ENCODE peak calls at places on chromosomes 11 and 22, in seven cellular contexts. One of them, this sample, is unnamed.

GRCh38 chr11:68825603-68826002 is 16.1 kb downstream of the CPT1A start:
- DNase-seq in NB4: peak; percentile 79
- DNase-seq in right atrium auricular region: no peak
- DNase-seq in psoas muscle: no peak
- DNase-seq in mesendoderm: peak; percentile 55
- DNase-seq in AG10803: no peak
- DNase-seq in skeletal muscle cell: no peak
- DNase-seq in this sample: no peak

GRCh38 chr22:24379536-24379935 is 47.9 kb upstream of the ADORA2A start:
- DNase-seq in NB4: no peak
- DNase-seq in right atrium auricular region: no peak
- DNase-seq in psoas muscle: no peak
- DNase-seq in mesendoderm: no peak
- DNase-seq in AG10803: no peak
- DNase-seq in skeletal muscle cell: no peak
- DNase-seq in this sample: no peak

GRCh38 chr11:119067371-119068222 is at the start of gene VPS11:
- DNase-seq in NB4: peak; percentile 99
- DNase-seq in right atrium auricular region: peak; percentile 98
- DNase-seq in psoas muscle: peak; percentile 99
- DNase-seq in mesendoderm: peak; percentile 97
- DNase-seq in AG10803: peak; percentile 94
- DNase-seq in skeletal muscle cell: peak; percentile 78
- DNase-seq in this sample: peak; percentile 92

GRCh38 chr11:133386262-133386661 is 146.0 kb downstream of the OPCML start:
- DNase-seq in NB4: peak; percentile 52
- DNase-seq in right atrium auricular region: no peak
- DNase-seq in psoas muscle: no peak
- DNase-seq in mesendoderm: no peak
- DNase-seq in AG10803: no peak
- DNase-seq in skeletal muscle cell: no peak
- DNase-seq in this sample: no peak

GRCh38 chr22:37675930-37676571 is 615 bp downstream of the LGALS1 start:
- DNase-seq in NB4: peak; percentile 62
- DNase-seq in right atrium auricular region: no peak
- DNase-seq in psoas muscle: peak; percentile 77
- DNase-seq in mesendoderm: no peak
- DNase-seq in AG10803: peak; percentile 28
- DNase-seq in skeletal muscle cell: no peak
- DNase-seq in this sample: no peak

GRCh38 chr22:44155115-44155514 is 25.6 kb upstream of the PARVG start:
- DNase-seq in NB4: peak; percentile 92
- DNase-seq in right atrium auricular region: no peak
- DNase-seq in psoas muscle: no peak
- DNase-seq in mesendoderm: no peak
- DNase-seq in AG10803: no peak
- DNase-seq in skeletal muscle cell: no peak
- DNase-seq in this sample: no peak

GRCh38 chr11:19868281-19868821 is 155.7 kb downstream of the NAV2 start:
- DNase-seq in NB4: peak; percentile 2
- DNase-seq in right atrium auricular region: peak; percentile 72
- DNase-seq in psoas muscle: peak; percentile 55
- DNase-seq in mesendoderm: peak; percentile 32
- DNase-seq in AG10803: peak; percentile 93
- DNase-seq in skeletal muscle cell: peak; percentile 83
- DNase-seq in this sample: peak; percentile 21

GRCh38 chr11:128346808-128347207 is 240.6 kb downstream of the ETS1 start:
- DNase-seq in NB4: no peak
- DNase-seq in right atrium auricular region: no peak
- DNase-seq in psoas muscle: no peak
- DNase-seq in mesendoderm: no peak
- DNase-seq in AG10803: no peak
- DNase-seq in skeletal muscle cell: no peak
- DNase-seq in this sample: no peak

GRCh38 chr11:15720460-15720859 is 605.7 kb downstream of the INSC start:
- DNase-seq in NB4: no peak
- DNase-seq in right atrium auricular region: no peak
- DNase-seq in psoas muscle: no peak
- DNase-seq in mesendoderm: no peak
- DNase-seq in AG10803: no peak
- DNase-seq in skeletal muscle cell: peak; percentile 23
- DNase-seq in this sample: no peak

GRCh38 chr11:134527382-134528243 is 115.6 kb upstream of the B3GAT1 start:
- DNase-seq in NB4: no peak
- DNase-seq in right atrium auricular region: no peak
- DNase-seq in psoas muscle: no peak
- DNase-seq in mesendoderm: no peak
- DNase-seq in AG10803: no peak
- DNase-seq in skeletal muscle cell: no peak
- DNase-seq in this sample: no peak

GRCh38 chr11:2150206-2150847 is 10.7 kb downstream of the INS start:
- DNase-seq in NB4: peak; percentile 58
- DNase-seq in right atrium auricular region: no peak
- DNase-seq in psoas muscle: no peak
- DNase-seq in mesendoderm: peak; percentile 80
- DNase-seq in AG10803: peak; percentile 47
- DNase-seq in skeletal muscle cell: peak; percentile 25
- DNase-seq in this sample: peak; percentile 10

GRCh38 chr11:109697140-109697843 is 275.3 kb downstream of the C11orf87 start:
- DNase-seq in NB4: peak; percentile 59
- DNase-seq in right atrium auricular region: no peak
- DNase-seq in psoas muscle: no peak
- DNase-seq in mesendoderm: peak; percentile 82
- DNase-seq in AG10803: peak; percentile 58
- DNase-seq in skeletal muscle cell: no peak
- DNase-seq in this sample: peak; percentile 15

GRCh38 chr11:19931141-19931767 is 218.6 kb downstream of the NAV2 start:
- DNase-seq in NB4: no peak
- DNase-seq in right atrium auricular region: no peak
- DNase-seq in psoas muscle: no peak
- DNase-seq in mesendoderm: no peak
- DNase-seq in AG10803: peak; percentile 85
- DNase-seq in skeletal muscle cell: no peak
- DNase-seq in this sample: no peak

GRCh38 chr11:117796456-117797428 is at the start of gene DSCAML1:
- DNase-seq in NB4: peak; percentile 38
- DNase-seq in right atrium auricular region: no peak
- DNase-seq in psoas muscle: no peak
- DNase-seq in mesendoderm: peak; percentile 27
- DNase-seq in AG10803: no peak
- DNase-seq in skeletal muscle cell: no peak
- DNase-seq in this sample: no peak

DNA sequence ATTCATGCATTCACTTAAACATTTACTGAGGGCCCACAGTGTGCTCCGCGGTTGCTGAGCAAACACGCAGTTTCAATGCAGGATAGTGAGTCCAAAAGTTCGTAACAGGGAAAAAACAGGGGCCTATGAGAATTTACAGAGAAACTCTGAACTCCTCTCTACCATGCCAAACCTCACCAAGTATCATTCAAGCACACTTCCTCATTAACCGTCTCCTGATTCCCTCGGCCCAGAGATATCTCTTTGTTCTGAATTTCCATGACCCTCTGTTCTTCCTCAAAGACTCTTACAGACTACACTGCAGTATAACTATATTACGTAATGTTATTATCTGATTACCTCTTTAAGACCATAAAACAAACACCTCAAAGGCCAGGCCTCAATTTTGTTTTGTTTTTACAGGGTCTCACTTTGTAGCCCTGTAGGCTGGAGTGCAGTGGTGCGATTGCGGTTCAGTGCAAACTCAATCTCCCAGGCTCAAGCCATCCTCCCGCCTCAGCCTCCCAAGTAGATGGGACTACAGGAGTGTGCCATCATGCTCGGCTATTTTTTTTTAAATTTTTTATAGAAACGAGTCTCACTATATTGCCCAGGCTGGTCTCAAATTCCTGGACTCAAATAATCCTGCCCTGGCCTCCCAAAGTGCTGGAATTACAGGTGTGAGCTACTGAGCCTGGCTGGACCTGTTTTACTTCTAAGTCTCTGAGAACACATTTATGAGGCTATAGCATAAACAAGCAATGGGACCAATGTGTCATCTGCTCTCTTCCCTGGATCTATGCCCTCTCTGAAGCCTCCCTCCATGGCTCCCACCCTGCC is 3.6 kb downstream of the HPS4 start:
- DNase-seq in NB4: peak; percentile 65
- DNase-seq in right atrium auricular region: no peak
- DNase-seq in psoas muscle: no peak
- DNase-seq in mesendoderm: no peak
- DNase-seq in AG10803: no peak
- DNase-seq in skeletal muscle cell: no peak
- DNase-seq in this sample: no peak
- H3K4me3 ChIP-seq in NB4: peak overlapping the region; percentile 76
- H3K4me3 ChIP-seq in right atrium auricular region: peak overlapping the region; percentile 13
- H3K4me3 ChIP-seq in psoas muscle: peak overlapping the region; percentile 99
- H3K4me3 ChIP-seq in mesendoderm: no peak overlapping the region
- H3K4me3 ChIP-seq in AG10803: no peak overlapping the region
- H3K4me3 ChIP-seq in skeletal muscle cell: no peak overlapping the region
- H3K4me3 ChIP-seq in this sample: no peak overlapping the region

DNA sequence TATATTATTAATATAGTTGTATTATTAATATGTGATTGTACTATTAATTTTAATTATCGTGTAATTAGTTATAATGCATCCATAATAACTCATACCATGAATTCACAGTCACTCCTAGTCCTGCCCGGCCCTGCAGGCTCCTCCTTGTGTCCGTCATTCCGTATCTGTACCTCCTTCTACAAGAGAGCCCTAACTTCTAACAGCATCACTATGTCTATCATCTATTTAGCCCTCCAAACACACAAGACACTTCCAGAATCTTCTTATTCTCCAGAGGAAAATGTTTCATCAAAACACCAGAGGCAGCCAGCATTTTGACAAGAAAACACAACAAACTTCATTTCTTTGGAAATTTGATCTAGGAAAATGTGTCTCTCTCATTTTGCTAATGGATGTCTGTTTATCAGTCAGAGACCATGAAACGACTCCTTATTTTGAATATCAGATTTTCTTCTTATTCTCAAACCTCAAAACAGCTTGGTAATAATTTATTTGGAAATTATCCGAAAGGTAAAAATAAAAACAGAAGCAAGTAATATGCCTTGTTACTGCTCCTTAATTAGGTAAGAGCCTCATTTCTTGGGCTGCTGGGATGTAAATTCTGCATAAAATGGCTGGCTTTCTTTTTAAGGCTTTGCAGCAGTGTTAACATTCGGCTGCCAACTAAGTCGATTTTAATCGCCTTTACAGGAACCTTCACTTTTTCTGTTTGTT is 23.1 kb upstream of the SEPTIN5 start:
- DNase-seq in NB4: no peak
- DNase-seq in right atrium auricular region: no peak
- DNase-seq in psoas muscle: no peak
- DNase-seq in mesendoderm: no peak
- DNase-seq in AG10803: no peak
- DNase-seq in skeletal muscle cell: no peak
- DNase-seq in this sample: no peak
- H3K4me3 ChIP-seq in NB4: no peak overlapping the region
- H3K4me3 ChIP-seq in right atrium auricular region: peak overlapping the region; percentile 11
- H3K4me3 ChIP-seq in psoas muscle: peak overlapping the region; percentile 25
- H3K4me3 ChIP-seq in mesendoderm: no peak overlapping the region
- H3K4me3 ChIP-seq in AG10803: peak overlapping the region; percentile 14
- H3K4me3 ChIP-seq in skeletal muscle cell: peak overlapping the region; percentile 25
- H3K4me3 ChIP-seq in this sample: peak overlapping the region; percentile 45

GRCh38 chr11:48019597-48019996 is 39.2 kb downstream of the PTPRJ start:
- DNase-seq in NB4: no peak
- DNase-seq in right atrium auricular region: no peak
- DNase-seq in psoas muscle: no peak
- DNase-seq in mesendoderm: no peak
- DNase-seq in AG10803: no peak
- DNase-seq in skeletal muscle cell: no peak
- DNase-seq in this sample: no peak
- H3K4me3 ChIP-seq in NB4: peak overlapping the region; percentile 46
- H3K4me3 ChIP-seq in right atrium auricular region: no peak overlapping the region
- H3K4me3 ChIP-seq in psoas muscle: no peak overlapping the region
- H3K4me3 ChIP-seq in mesendoderm: no peak overlapping the region
- H3K4me3 ChIP-seq in AG10803: no peak overlapping the region
- H3K4me3 ChIP-seq in skeletal muscle cell: no peak overlapping the region
- H3K4me3 ChIP-seq in this sample: no peak overlapping the region

DNA sequence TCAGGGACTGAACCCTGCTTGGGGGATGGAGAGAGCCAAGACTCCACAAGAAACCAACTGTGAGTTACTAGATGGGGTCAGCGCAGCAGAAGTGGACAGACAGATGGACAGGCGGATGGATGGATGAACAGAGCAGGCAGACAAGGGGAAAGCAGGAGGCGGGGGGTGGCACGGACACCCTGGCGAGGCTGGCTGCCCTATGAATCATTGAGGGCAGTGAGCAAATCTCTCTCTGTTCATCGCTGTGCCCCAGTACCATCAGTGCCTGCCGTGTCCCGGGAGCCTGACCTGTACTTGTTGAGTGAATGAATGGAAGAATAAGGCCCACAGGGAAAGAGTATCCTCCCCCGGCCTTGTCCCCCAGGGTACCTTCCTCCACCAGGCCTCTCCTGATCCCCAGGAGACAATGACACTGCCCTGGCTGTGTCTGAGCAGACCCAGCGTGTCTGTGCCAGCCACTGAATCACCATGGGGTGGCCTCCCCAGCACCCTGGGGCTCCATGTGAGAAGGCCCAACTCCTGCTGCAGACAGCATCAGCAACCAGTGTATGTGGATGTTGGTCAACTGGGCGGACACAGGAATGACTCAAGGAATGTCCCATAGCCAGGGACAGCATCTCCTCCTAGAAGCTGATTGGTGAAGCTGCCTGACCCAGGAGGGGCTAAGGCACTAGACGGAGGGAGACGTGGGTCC is 5.1 kb upstream of the KLHL35 start:
- DNase-seq in NB4: no peak
- DNase-seq in right atrium auricular region: no peak
- DNase-seq in psoas muscle: no peak
- DNase-seq in mesendoderm: no peak
- DNase-seq in AG10803: peak; percentile 20
- DNase-seq in skeletal muscle cell: no peak
- DNase-seq in this sample: no peak
- H3K4me3 ChIP-seq in NB4: no peak overlapping the region
- H3K4me3 ChIP-seq in right atrium auricular region: no peak overlapping the region
- H3K4me3 ChIP-seq in psoas muscle: no peak overlapping the region
- H3K4me3 ChIP-seq in mesendoderm: no peak overlapping the region
- H3K4me3 ChIP-seq in AG10803: no peak overlapping the region
- H3K4me3 ChIP-seq in skeletal muscle cell: no peak overlapping the region
- H3K4me3 ChIP-seq in this sample: no peak overlapping the region

DNA sequence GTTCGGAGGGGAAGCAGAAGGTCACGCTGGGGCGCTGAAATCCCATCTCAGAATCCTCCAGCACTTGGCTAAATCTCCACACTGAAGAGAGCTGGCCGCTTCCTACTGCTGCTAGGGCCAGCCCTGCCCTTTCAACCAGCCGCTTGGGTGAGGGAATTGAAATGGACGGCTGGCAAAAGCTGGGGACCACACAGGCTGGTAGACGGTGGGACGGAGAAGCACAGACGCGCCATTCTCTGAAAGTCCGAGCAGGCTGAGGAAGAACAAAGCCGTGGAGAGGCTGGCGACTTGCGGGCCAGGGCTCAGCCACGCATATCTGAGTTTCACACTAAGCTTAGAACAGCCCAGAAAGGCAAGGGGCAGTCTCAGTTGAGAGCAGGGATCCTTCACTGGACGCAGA is 3.6 kb downstream of the EHD1 start:
- DNase-seq in NB4: no peak
- DNase-seq in right atrium auricular region: no peak
- DNase-seq in psoas muscle: no peak
- DNase-seq in mesendoderm: no peak
- DNase-seq in AG10803: no peak
- DNase-seq in skeletal muscle cell: no peak
- DNase-seq in this sample: no peak
- H3K4me3 ChIP-seq in NB4: no peak overlapping the region
- H3K4me3 ChIP-seq in right atrium auricular region: peak overlapping the region; percentile 84
- H3K4me3 ChIP-seq in psoas muscle: peak overlapping the region; percentile 99
- H3K4me3 ChIP-seq in mesendoderm: no peak overlapping the region
- H3K4me3 ChIP-seq in AG10803: no peak overlapping the region
- H3K4me3 ChIP-seq in skeletal muscle cell: no peak overlapping the region
- H3K4me3 ChIP-seq in this sample: peak overlapping the region; percentile 15